ENCODE peak calls at places on chromosomes 2 and 18, in ten cellular contexts. P, D, Z, W, Q, O, M, F, C and N are unnamed samples. For H4K20me1, the result is how much of the 10 kb centered on the place peaks cover.

GRCh38 chr2:62293490-62294212 is 97.7 kb downstream of the B3GNT2 start:
- DNase-seq in P (no peak), M (no peak), D (no peak), Z (peak), W (peak), Q (no peak), F (no peak), O (peak), C (peak), N (peak)

GRCh38 chr18:2988041-2988794 is 24.7 kb downstream of the LPIN2 start:
- DNase-seq in P (peak), F (no peak), O (peak), Z (no peak), D (no peak), C (no peak), W (no peak), Q (no peak), M (no peak), N (no peak)

GRCh38 chr18:49812321-49813070 is 837 bp downstream of the ACAA2 start:
- DNase-seq in Z (no peak), P (peak), F (no peak), Q (no peak), W (no peak), O (peak), C (no peak), D (no peak), M (no peak), N (no peak)

GRCh38 chr2:69384618-69385081 is 2.4 kb downstream of the GFPT1 start:
- DNase-seq in D (no peak), Q (no peak), W (no peak), P (peak), O (peak), C (no peak), Z (no peak), M (no peak), F (no peak), N (no peak)

GRCh38 chr2:153953761-153954160 is 82.0 kb downstream of the GALNT13 start:
- DNase-seq in F (no peak), W (no peak), Z (no peak), O (no peak), P (no peak), Q (no peak), C (no peak), M (no peak), D (no peak), N (no peak)

GRCh38 chr18:59898093-59898492 is 1.7 kb upstream of the PMAIP1 start:
- DNase-seq in F (no peak), P (no peak), M (no peak), O (no peak), Z (no peak), C (no peak), W (peak), D (no peak), Q (no peak), N (no peak)

GRCh38 chr2:71326968-71327367 is 4.6 kb upstream of the ZNF638 start:
- DNase-seq in Q (no peak), W (no peak), P (no peak), O (no peak), F (no peak), D (no peak), M (no peak), Z (no peak), C (no peak), N (no peak)

GRCh38 chr2:180208841-180209240 is 201.7 kb upstream of the CWC22 start:
- DNase-seq in P (peak), Z (no peak), Q (no peak), F (no peak), D (no peak), M (no peak), W (no peak), C (no peak), O (peak), N (no peak)

GRCh38 chr2:149040451-149040850 is 2.0 kb downstream of the LYPD6B start:
- DNase-seq in M (peak), F (no peak), W (peak), C (peak), D (peak), Z (peak), O (no peak), P (no peak), Q (peak), N (peak)

GRCh38 chr2:212974692-212975091 is 176.7 kb downstream of the IKZF2 start:
- DNase-seq in Q (no peak), W (no peak), D (peak), F (no peak), C (no peak), O (peak), M (no peak), P (peak), Z (no peak), N (no peak)

GRCh38 chr2:36530178-36530982 is 67.6 kb downstream of the FEZ2 start:
- DNase-seq in P (peak), W (no peak), Z (no peak), F (peak), M (no peak), D (no peak), Q (no peak), O (peak), C (no peak), N (no peak)

GRCh38 chr2:204074434-204074833 is 137.9 kb downstream of the ICOS start:
- DNase-seq in M (no peak), Z (no peak), W (no peak), Q (no peak), D (no peak), F (no peak), O (peak), P (no peak), C (no peak), N (no peak)

GRCh38 chr2:216735086-216735485 is 39.7 kb upstream of the IGFBP5 start:
- DNase-seq in M (no peak), Z (no peak), D (no peak), P (peak), Q (no peak), O (no peak), C (no peak), F (no peak), W (no peak), N (no peak)

GRCh38 chr2:185700883-185701282 is 37.7 kb upstream of the FSIP2 start:
- DNase-seq in O (no peak), Q (no peak), C (no peak), W (peak), F (no peak), D (no peak), Z (no peak), P (no peak), M (no peak), N (peak)

GRCh38 chr2:233026211-233026813 is 6.2 kb upstream of the NEU2 start:
- DNase-seq in F (no peak), Z (no peak), O (peak), Q (no peak), D (no peak), C (no peak), P (peak), W (peak), M (no peak), N (no peak)

GRCh38 chr2:146214394-146214929 is 1630.4 kb upstream of the ACVR2A start:
- DNase-seq in Q (no peak), M (no peak), C (peak), O (no peak), P (no peak), Z (no peak), W (no peak), D (no peak), F (no peak), N (no peak)

GRCh38 chr2:48319863-48320262 is 210.1 kb upstream of the STON1 start:
- DNase-seq in P (no peak), Z (no peak), O (no peak), D (no peak), F (no peak), C (no peak), Q (no peak), M (no peak), W (no peak), N (no peak)

GRCh38 chr2:160321025-160321424 is 121.0 kb upstream of the ITGB6 start:
- DNase-seq in M (no peak), Z (no peak), F (no peak), O (no peak), Q (no peak), W (no peak), C (no peak), P (no peak), D (no peak), N (no peak)

GRCh38 chr18:12027046-12027445 is 45.7 kb downstream of the IMPA2 start:
- DNase-seq in O (no peak), F (no peak), M (no peak), D (no peak), Q (no peak), W (no peak), C (no peak), P (no peak), Z (no peak), N (no peak)

GRCh38 chr2:134398300-134398699 is 144.4 kb downstream of the MGAT5 start:
- DNase-seq in C (no peak), F (no peak), Q (no peak), D (no peak), W (no peak), M (no peak), P (peak), Z (no peak), O (peak), N (no peak)

GRCh38 chr18:36297419-36298112 is at the start of gene FHOD3:
- DNase-seq in Q (no peak), W (peak), C (no peak), P (peak), O (peak), M (peak), Z (peak), F (no peak), D (peak), N (peak)

GRCh38 chr2:197102202-197102601 is 175.7 kb upstream of the PGAP1 start:
- DNase-seq in Z (no peak), O (no peak), P (no peak), M (no peak), W (no peak), F (no peak), C (no peak), D (no peak), Q (no peak), N (no peak)

GRCh38 chr2:134421556-134422328 is 167.9 kb downstream of the MGAT5 start:
- DNase-seq in M (no peak), C (no peak), Z (no peak), P (peak), W (no peak), Q (no peak), O (no peak), F (no peak), D (no peak), N (no peak)

GRCh38 chr2:54240515-54241219 is 15.4 kb downstream of the TSPYL6 start:
- DNase-seq in F (no peak), P (peak), O (peak), W (peak), C (no peak), D (no peak), M (no peak), Z (no peak), Q (no peak), N (peak)

GRCh38 chr2:171342014-171342413 is 91.8 kb downstream of the METTL8 start:
- DNase-seq in C (no peak), W (no peak), M (peak), P (no peak), Z (no peak), F (no peak), D (no peak), Q (no peak), O (no peak), N (no peak)

GRCh38 chr2:11850082-11850481 is 103.7 kb downstream of the LPIN1 start:
- DNase-seq in Z (no peak), D (no peak), M (no peak), W (no peak), Q (no peak), C (no peak), O (no peak), F (no peak), P (no peak), N (peak)

GRCh38 chr18:13261658-13262357 is 43.2 kb downstream of the LDLRAD4 start:
- DNase-seq in O (no peak), M (no peak), C (no peak), F (no peak), P (no peak), Z (peak), W (peak), Q (no peak), D (no peak), N (no peak)

GRCh38 chr18:22640281-22640842 is 222.6 kb upstream of the CTAGE1 start:
- DNase-seq in Q (no peak), M (no peak), P (no peak), Z (no peak), W (no peak), D (no peak), F (no peak), C (no peak), O (no peak), N (no peak)

DNA sequence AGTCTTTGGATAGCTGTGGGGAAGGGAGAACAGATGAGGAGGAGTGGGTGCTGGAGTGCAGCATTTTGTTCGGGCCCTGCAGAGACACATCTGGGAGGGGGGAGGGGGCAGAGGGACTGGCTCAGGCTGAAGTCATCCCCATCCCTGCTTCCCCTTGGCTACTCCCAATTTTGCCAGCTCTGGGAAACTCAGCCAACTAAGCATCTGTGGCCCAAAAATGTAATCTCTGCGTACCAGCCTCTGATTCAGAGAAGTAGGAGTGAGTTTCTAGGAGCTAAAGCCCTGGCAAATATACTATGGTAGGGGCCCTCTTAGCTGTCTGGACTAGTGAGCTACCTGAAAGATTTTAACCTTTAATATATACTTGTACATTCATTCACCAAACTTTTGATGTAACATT is 214.4 kb downstream of the ZBTB7C start:
- DNase-seq in C (no peak), M (no peak), Q (no peak), D (no peak), Z (no peak), O (no peak), F (no peak), P (no peak), W (no peak), N (no peak)
- H3K4me2 ChIP-seq in C (no peak), M (no peak), Q (no peak), D (no peak), Z (no peak), O (no peak), F (no peak), P (no peak), W (no peak), N (no peak)

GRCh38 chr2:158761626-158762025 is 33.5 kb upstream of the DAPL1 start:
- DNase-seq in W (no peak), M (no peak), D (no peak), C (no peak), P (peak), Z (no peak), O (peak), Q (no peak), F (no peak), N (no peak)
- TF ChIP-seq CTCF in W (no peak), M (no peak), D (no peak), C (no peak), P (no peak), Z (no peak), O (no peak), Q (no peak), F (no peak), N (no peak)

DNA sequence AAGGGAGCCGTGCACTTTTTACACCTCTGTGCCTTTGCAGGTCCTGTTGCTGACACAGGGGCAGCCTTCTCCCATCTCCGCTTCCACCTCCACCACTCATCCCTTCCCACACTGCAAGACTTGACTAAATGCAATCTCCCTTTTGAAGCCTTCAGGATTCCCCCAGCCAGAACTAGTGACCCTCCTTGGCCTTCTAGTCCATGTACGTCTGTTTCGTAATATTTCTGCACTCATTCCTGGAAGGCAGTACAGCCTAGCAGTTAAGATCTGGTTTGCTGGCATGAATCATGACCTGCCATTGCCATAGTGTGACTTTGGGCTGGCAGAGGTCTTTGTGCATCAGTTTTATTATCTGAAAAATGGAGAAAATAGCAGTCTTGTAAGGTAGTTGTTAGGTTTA is 36.6 kb downstream of the NCK2 start:
- DNase-seq in F (no peak), M (no peak), Z (no peak), W (no peak), O (no peak), C (no peak), Q (no peak), D (no peak), P (no peak), N (no peak)
- H4K20me1 ChIP-seq in F (under half), M (under half), Z (under half), W (half or more), O (half or more), C (under half), Q (under half), D (under half), P (half or more), N (half or more)

GRCh38 chr2:109679627-109680026 is 65.5 kb downstream of the SOWAHC start:
- DNase-seq in Q (no peak), O (no peak), Z (no peak), C (no peak), D (no peak), F (no peak), W (peak), P (peak), M (no peak), N (no peak)
- H3K4me2 ChIP-seq in Q (no peak), O (no peak), Z (no peak), C (peak), D (no peak), F (no peak), W (no peak), P (peak), M (no peak), N (no peak)

GRCh38 chr2:82345910-82346309 is 2041.4 kb upstream of the LRRTM1 start:
- DNase-seq in D (no peak), M (no peak), W (no peak), F (no peak), P (no peak), Z (no peak), Q (no peak), O (no peak), C (no peak), N (no peak)

GRCh38 chr2:82339805-82340204 is 2035.3 kb upstream of the LRRTM1 start:
- DNase-seq in M (no peak), F (no peak), Q (no peak), Z (no peak), P (no peak), O (no peak), W (no peak), C (no peak), D (no peak), N (no peak)

GRCh38 chr2:82340578-82341053 is 2036.1 kb upstream of the LRRTM1 start:
- DNase-seq in O (no peak), F (no peak), Z (no peak), D (no peak), Q (no peak), W (no peak), C (no peak), P (no peak), M (peak), N (no peak)

GRCh38 chr2:82342351-82342750 is 2037.8 kb upstream of the LRRTM1 start:
- DNase-seq in D (no peak), Z (no peak), W (no peak), O (no peak), M (no peak), F (no peak), C (no peak), P (no peak), Q (no peak), N (no peak)

GRCh38 chr2:82344670-82345069 is 2040.1 kb upstream of the LRRTM1 start:
- DNase-seq in M (no peak), W (peak), P (no peak), O (no peak), Q (no peak), C (peak), Z (peak), F (no peak), D (peak), N (peak)
- TF ChIP-seq CTCF in M (no peak), W (peak), P (no peak), O (no peak), Q (no peak), C (peak), Z (peak), F (peak), D (no peak), N (peak)

DNA sequence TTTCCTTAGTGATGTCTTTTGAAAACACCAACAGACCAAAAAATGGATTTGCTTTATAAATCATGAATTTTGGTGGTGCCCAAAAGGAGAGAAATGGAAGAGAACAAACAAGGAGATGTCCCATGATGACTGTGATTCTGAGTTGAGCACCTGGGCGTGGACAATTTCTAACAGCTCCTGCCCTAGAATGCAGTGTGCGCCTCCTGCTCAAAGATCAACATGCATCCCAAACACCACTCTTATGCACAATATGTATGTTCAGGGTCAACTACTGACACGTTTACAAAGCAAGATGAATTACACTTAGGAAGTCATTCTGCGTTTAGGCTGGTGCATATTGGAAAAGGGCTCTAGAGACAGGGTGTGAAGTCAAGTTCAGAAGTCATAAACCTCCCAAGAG is 74.2 kb downstream of the ZNF516 start:
- DNase-seq in C (no peak), O (no peak), W (no peak), P (no peak), D (no peak), Z (no peak), Q (no peak), F (no peak), M (no peak), N (no peak)
- H4K20me1 ChIP-seq in C (half or more), O (half or more), W (under half), P (half or more), D (under half), Z (under half), Q (under half), F (under half), M (under half), N (half or more)

DNA sequence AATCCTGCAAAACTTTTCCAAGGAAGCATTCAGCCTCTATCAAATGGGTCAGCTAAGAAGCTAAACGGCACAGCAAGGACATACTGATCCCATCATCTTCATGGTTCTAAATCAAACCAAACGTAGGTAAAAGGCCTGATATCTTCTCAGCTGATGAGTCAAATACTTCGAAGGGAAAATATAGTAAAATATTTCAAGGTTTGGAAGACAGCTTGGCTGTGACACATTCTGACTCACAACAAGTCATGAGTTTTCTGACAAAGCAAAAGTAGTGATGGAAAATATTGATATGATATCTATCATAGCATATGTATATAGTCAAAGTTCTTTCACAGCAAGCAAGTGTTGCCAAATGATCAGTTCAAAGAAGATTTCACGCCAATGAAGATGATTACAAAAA is 31.5 kb downstream of the DOCK10 start:
- DNase-seq in F (no peak), Q (peak), O (peak), P (peak), C (no peak), W (no peak), M (no peak), Z (no peak), D (no peak), N (no peak)
- H3K4me2 ChIP-seq in F (no peak), Q (peak), O (peak), P (peak), C (no peak), W (no peak), M (no peak), Z (no peak), D (no peak), N (no peak)

DNA sequence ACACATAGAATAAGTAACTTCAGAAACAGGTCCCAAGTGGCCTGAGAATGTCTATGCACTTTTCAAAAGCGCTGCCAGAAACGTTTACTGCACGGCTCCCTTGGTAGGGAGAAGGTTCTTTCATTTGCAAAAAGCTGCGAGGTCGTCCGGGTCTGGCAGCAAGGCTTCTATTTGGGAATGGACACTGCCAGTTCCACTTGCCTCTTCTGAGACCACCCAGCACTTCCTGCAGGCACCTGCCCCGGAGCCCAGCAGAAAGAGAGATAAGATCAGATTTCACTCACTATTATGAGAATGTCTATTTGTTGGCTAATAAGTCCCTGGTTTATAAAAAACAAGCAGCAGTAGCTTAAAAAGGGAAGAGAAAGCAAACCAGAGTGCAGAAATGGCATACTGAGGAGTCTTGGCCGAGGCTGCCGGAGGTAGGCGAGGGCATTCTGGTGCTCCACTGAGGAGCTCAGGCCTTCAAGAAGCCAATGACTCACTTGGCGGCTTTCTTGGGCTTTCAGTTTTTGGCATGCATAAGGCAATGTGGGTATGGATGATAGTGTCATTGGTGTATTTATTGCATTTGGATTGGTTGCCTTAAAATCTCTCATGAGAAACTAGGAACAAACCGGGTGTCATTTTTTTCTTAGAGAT is 119.4 kb upstream of the ARL5A start:
- DNase-seq in Q (no peak), F (no peak), O (peak), W (no peak), C (no peak), Z (no peak), D (no peak), P (no peak), M (no peak), N (no peak)
- TF ChIP-seq CTCF in Q (no peak), F (no peak), O (no peak), W (peak), C (no peak), Z (peak), D (no peak), P (no peak), M (no peak), N (no peak)